ENCODE peak calls at places on chromosomes 13 and 19, in seven cellular contexts. G is K562, D is HepG2, H is SK-N-SH, X is GM12892, V is GM12878, O is H1. S is an unnamed sample.

GRCh38 chr13:76828316-76828741 is 57.9 kb downstream of the KCTD12 start:
- DNase-seq in G (no peak), D (no peak), H (no peak), X (no peak), V (no peak), O (no peak), S (no peak)

GRCh38 chr19:45001087-45001739 is at the start of gene RELB:
- DNase-seq in G (peak), D (peak), H (peak), X (peak), V (peak), O (peak), S (peak)

GRCh38 chr13:76971215-76971614 is 20.7 kb upstream of the CLN5 start:
- DNase-seq in G (no peak), D (no peak), H (no peak), X (no peak), V (no peak), O (no peak), S (no peak)

GRCh38 chr19:16094360-16095070 is 17.2 kb upstream of the RAB8A start:
- DNase-seq in G (no peak), D (no peak), H (no peak), X (no peak), V (no peak), O (no peak), S (no peak)

GRCh38 chr13:52849727-52850395 is 1.4 kb upstream of the PCDH8 start:
- DNase-seq in G (no peak), D (no peak), H (no peak), X (no peak), V (no peak), O (peak), S (no peak)

GRCh38 chr19:42531313-42531712 is 3.0 kb upstream of the CEACAM1 start:
- DNase-seq in G (no peak), D (no peak), H (no peak), X (no peak), V (no peak), O (peak), S (no peak)

GRCh38 chr19:38721977-38722773 is 22.1 kb downstream of the CAPN12 start:
- DNase-seq in G (no peak), D (peak), H (no peak), X (no peak), V (no peak), O (no peak), S (no peak)

GRCh38 chr19:10193666-10194499 is 870 bp downstream of the DNMT1 start:
- DNase-seq in G (peak), D (peak), H (no peak), X (peak), V (no peak), O (peak), S (no peak)

DNA sequence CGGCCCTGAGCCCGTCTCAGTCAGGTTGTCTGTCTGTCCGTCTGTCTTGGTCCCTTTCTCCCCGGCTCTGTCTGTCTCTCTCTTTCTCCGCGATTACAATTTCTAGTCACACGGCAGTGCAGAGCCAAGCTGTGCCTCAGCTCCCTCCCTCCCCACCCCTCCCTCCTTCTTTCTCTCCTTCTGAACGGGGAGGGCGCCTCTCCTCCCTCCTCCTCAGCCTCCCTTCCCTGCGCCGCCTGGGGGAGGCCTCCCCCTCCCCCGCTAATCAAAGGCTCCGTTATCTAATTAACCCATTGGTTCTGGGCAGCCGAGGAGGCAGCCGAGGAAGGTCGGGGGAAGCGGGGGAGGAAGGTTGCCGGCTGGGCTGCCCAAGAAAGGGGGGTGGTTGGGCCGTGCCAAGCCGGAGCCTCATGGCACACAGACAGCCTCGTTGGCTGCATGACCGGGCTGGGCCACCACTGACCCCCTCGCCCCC is 16.5 kb downstream of the LRRC4B start:
- DNase-seq in G (peak), D (no peak), H (peak), X (no peak), V (no peak), O (peak), S (no peak)
- TF ChIP-seq TAF1 in G (no peak), D (no peak), H (no peak), X (no peak), V (no peak), O (no peak), S (no peak)

GRCh38 chr13:42102961-42103688 is 54.7 kb downstream of the DGKH start:
- DNase-seq in G (no peak), D (no peak), H (no peak), X (no peak), V (no peak), O (no peak), S (no peak)

GRCh38 chr13:42107006-42107405 is 58.6 kb downstream of the DGKH start:
- DNase-seq in G (no peak), D (no peak), H (no peak), X (no peak), V (no peak), O (no peak), S (no peak)

GRCh38 chr13:42099962-42100675 is 51.7 kb downstream of the DGKH start:
- DNase-seq in G (no peak), D (no peak), H (no peak), X (no peak), V (no peak), O (no peak), S (no peak)

DNA sequence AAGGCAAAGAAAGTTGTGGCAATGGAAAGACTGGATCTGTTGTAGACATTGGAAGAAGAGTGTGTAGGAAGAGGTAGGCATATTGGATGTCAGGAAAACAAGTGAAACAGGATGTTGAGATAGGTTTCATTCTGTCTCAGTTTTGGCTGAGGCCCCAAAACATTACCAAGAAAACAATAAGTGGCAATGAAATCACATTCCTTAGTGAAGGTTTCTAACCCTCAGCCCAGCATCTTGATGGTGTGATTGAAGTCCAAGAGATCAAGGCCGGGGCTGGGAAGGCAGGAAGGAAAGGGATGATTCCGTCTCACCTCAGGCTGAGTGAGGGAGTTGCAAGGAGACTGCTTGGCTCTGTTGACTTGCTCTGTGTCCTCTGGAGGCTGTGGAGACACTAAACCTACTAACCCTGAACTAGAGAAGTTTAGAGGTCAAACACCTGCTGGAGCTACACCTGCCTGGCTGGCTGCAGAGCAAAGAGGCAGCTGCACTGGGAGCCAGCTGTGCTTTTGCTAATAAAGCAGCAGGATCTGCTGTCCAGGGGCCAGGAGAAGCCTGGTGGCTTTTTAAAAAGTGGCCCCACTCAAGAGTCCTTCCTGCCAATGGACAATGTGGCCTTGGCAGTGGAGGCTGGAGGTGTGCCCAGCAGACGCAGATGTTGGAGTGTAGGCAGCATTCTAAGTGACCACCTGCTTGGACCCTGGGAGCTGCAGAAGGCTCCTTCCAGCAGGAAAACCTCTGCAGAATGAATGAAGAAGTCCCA is 53.6 kb downstream of the DGKH start:
- DNase-seq in G (no peak), D (no peak), H (no peak), X (no peak), V (no peak), O (no peak), S (no peak)
- TF ChIP-seq TAF1 in G (no peak), D (no peak), H (no peak), X (no peak), V (no peak), O (no peak), S (no peak)

DNA sequence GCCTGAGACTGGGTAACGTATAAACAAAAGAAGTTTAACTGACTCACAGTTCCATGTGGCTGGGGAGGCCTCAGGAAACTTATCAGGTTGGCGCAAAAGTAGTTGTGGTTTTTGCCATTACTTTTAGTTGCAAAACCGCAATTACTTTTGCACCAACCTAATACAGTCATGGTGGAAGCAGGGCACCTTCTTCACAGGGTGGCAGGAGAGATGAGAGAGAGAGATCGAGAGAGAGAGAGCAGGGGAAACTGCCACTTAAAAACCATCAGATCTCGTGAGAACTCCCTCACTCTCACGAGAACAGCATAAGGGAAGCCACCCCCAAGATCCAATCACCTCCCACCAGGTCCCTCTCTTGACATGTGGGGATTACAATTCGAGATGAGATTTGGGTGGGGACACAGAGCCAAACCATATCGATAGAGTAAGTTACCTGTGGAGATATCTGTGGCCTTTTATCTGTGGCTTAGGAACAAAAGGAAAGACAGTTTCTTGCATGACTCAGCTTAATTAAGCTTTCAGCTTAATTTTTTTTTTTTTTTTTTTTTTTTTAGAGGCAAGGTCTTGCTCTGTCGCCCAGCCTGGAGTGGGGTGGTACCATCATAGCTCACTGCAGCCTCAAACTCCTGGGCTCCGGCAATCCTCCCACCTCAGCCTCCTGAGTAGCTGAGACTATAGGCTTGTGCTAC is 7.6 kb upstream of the CABP5 start:
- DNase-seq in G (no peak), D (no peak), H (no peak), X (no peak), V (no peak), O (no peak), S (no peak)
- TF ChIP-seq TAF1 in G (no peak), D (no peak), H (no peak), X (no peak), V (no peak), O (no peak), S (no peak)

GRCh38 chr19:861099-861755 is 1.8 kb downstream of the CFD start:
- DNase-seq in G (no peak), D (no peak), H (no peak), X (no peak), V (no peak), O (no peak), S (no peak)

GRCh38 chr19:858868-859843 is at the start of gene CFD:
- DNase-seq in G (no peak), D (no peak), H (peak), X (no peak), V (no peak), O (no peak), S (no peak)

GRCh38 chr19:861756-862528 is 2.5 kb downstream of the CFD start:
- DNase-seq in G (peak), D (peak), H (peak), X (peak), V (no peak), O (peak), S (no peak)

GRCh38 chr19:862529-863304 is 3.3 kb downstream of the CFD start:
- DNase-seq in G (peak), D (no peak), H (peak), X (peak), V (peak), O (peak), S (no peak)

DNA sequence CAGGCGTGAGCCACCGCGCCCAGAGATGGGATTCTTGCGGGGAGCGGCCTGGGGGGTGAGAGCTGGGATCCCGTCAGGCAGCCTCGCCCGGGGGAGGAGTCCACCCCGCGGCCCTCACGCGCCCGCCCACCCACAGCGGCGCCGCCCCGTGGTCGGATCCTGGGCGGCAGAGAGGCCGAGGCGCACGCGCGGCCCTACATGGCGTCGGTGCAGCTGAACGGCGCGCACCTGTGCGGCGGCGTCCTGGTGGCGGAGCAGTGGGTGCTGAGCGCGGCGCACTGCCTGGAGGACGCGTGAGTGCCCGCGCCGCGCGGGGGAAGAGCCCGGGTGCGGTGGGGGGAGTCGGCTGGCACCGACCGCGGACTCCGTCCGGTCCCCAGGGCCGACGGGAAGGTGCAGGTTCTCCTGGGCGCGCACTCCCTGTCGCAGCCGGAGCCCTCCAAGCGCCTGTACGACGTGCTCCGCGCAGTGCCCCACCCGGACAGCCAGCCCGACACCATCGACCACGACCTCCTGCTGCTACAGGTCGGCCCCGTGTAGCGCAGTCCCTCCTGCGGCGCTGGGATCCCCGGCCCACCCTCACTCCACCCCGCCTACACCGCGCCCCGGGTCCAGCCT is 1.1 kb downstream of the CFD start:
- DNase-seq in G (peak), D (peak), H (peak), X (no peak), V (no peak), O (no peak), S (peak)
- TF ChIP-seq TAF1 in G (peak), D (peak), H (no peak), X (no peak), V (no peak), O (no peak), S (no peak)

GRCh38 chr19:5454743-5455142 is 474 bp upstream of the ZNRF4 start:
- DNase-seq in G (no peak), D (no peak), H (no peak), X (no peak), V (no peak), O (no peak), S (no peak)

GRCh38 chr19:5450482-5450881 is 4.7 kb upstream of the ZNRF4 start:
- DNase-seq in G (no peak), D (no peak), H (no peak), X (no peak), V (no peak), O (no peak), S (no peak)

GRCh38 chr19:5455367-5456129 is at the start of gene ZNRF4:
- DNase-seq in G (no peak), D (no peak), H (no peak), X (no peak), V (no peak), O (no peak), S (no peak)

GRCh38 chr19:5451494-5451893 is 3.7 kb upstream of the ZNRF4 start:
- DNase-seq in G (no peak), D (no peak), H (no peak), X (no peak), V (no peak), O (no peak), S (no peak)

DNA sequence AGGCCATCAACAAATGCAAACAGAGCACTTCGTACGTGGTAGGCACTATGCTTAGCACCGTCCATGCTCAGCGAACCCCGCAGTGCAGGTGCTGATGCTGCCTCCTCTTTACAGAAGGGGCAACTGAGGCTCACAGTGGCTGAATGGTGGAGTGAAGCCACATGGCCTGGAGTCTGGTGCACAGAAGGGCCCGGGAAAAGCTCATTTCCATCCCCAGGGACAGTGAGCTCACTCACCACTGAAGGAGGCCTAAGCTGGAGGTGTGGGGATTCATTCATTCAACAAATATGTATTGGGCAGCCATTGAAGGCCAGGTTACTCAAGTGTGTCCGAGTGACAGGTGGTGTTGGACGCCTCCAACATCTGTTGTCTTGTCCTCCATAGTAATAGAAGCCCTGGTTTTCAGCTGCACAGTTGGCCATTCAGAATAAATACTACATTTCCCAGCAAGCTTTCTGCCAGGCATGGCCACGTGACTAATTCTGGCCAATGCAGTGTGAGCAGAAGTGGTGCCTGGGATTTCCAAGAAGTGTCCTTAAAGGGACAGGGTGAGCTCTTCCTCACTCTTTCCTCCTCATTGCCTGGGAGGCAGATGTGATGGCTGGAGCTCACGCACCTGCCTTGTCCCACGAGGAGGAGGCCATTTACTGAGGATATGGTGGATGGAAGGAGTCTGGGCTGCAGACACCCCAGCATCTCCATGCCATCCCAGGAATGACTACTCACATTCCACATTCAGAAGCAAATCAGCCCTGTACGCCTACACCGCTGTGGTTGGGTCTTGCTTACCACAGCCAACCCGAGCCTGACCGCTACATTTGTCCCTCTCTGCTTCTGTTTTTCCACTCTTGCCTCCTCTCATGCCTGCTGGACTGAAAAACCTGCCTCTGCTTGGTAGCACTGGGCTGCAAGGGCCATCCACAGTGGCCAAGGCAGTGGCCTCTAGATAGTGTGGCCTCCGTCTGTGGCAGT is 2.3 kb upstream of the ZNRF4 start:
- DNase-seq in G (peak), D (peak), H (peak), X (no peak), V (no peak), O (no peak), S (no peak)
- TF ChIP-seq TAF1 in G (no peak), D (no peak), H (no peak), X (no peak), V (no peak), O (no peak), S (no peak)

GRCh38 chr19:54158812-54159351 is 639 bp downstream of the LENG1 start:
- DNase-seq in G (no peak), D (no peak), H (no peak), X (peak), V (no peak), O (no peak), S (no peak)
- TF ChIP-seq TAF1 in G (no peak), D (no peak), H (no peak), X (no peak), V (no peak), O (no peak), S (no peak)

GRCh38 chr19:35904312-35905068 is 2.2 kb downstream of the HCST start:
- DNase-seq in G (no peak), D (no peak), H (no peak), X (no peak), V (no peak), O (no peak), S (no peak)
- TF ChIP-seq TAF1 in G (no peak), D (no peak), H (no peak), X (no peak), V (no peak), O (no peak), S (no peak)

S was measured in GM12891.